ENCODE peak calls at places on chromosomes 13 and 19, in seven cellular contexts. One of them, this sample, is unnamed.

GRCh38 chr19:10363789-10364281 is 16.5 kb downstream of the TYK2 start:
- DNase-seq in GF-D8: no peak
- DNase-seq in astrocyte: peak
- DNase-seq in RWPE1: no peak
- DNase-seq in mesothelial cell of epicardium: no peak
- DNase-seq in NCI-H774: no peak
- DNase-seq in frontal cortex: no peak
- DNase-seq in this sample: peak

GRCh38 chr13:49933511-49933910 is 2.6 kb downstream of the SPRYD7 start:
- DNase-seq in GF-D8: no peak
- DNase-seq in astrocyte: peak
- DNase-seq in RWPE1: no peak
- DNase-seq in mesothelial cell of epicardium: no peak
- DNase-seq in NCI-H774: no peak
- DNase-seq in frontal cortex: no peak
- DNase-seq in this sample: no peak

GRCh38 chr19:49666120-49666444 is 349 bp downstream of the BCL2L12 start:
- DNase-seq in GF-D8: no peak
- DNase-seq in astrocyte: no peak
- DNase-seq in RWPE1: peak
- DNase-seq in mesothelial cell of epicardium: no peak
- DNase-seq in NCI-H774: no peak
- DNase-seq in frontal cortex: no peak
- DNase-seq in this sample: no peak

GRCh38 chr13:107364658-107365057 is 796.7 kb upstream of the ARGLU1 start:
- DNase-seq in GF-D8: no peak
- DNase-seq in astrocyte: no peak
- DNase-seq in RWPE1: no peak
- DNase-seq in mesothelial cell of epicardium: no peak
- DNase-seq in NCI-H774: no peak
- DNase-seq in frontal cortex: no peak
- DNase-seq in this sample: no peak

GRCh38 chr13:41595298-41595697 is 137.9 kb downstream of the RGCC start:
- DNase-seq in GF-D8: no peak
- DNase-seq in astrocyte: no peak
- DNase-seq in RWPE1: no peak
- DNase-seq in mesothelial cell of epicardium: no peak
- DNase-seq in NCI-H774: no peak
- DNase-seq in frontal cortex: no peak
- DNase-seq in this sample: no peak

GRCh38 chr19:682678-683320 is 6.6 kb downstream of the FSTL3 start:
- DNase-seq in GF-D8: no peak
- DNase-seq in astrocyte: no peak
- DNase-seq in RWPE1: no peak
- DNase-seq in mesothelial cell of epicardium: no peak
- DNase-seq in NCI-H774: no peak
- DNase-seq in frontal cortex: no peak
- DNase-seq in this sample: no peak

GRCh38 chr13:68439821-68440220 is 1209.7 kb upstream of the PCDH9 start:
- DNase-seq in GF-D8: no peak
- DNase-seq in astrocyte: peak
- DNase-seq in RWPE1: peak
- DNase-seq in mesothelial cell of epicardium: no peak
- DNase-seq in NCI-H774: no peak
- DNase-seq in frontal cortex: no peak
- DNase-seq in this sample: peak

GRCh38 chr13:60147361-60147760 is 16.4 kb downstream of the DIAPH3 start:
- DNase-seq in GF-D8: no peak
- DNase-seq in astrocyte: no peak
- DNase-seq in RWPE1: no peak
- DNase-seq in mesothelial cell of epicardium: no peak
- DNase-seq in NCI-H774: no peak
- DNase-seq in frontal cortex: no peak
- DNase-seq in this sample: no peak

GRCh38 chr13:47896546-47896945 is 104.5 kb downstream of the SUCLA2 start:
- DNase-seq in GF-D8: no peak
- DNase-seq in astrocyte: no peak
- DNase-seq in RWPE1: no peak
- DNase-seq in mesothelial cell of epicardium: no peak
- DNase-seq in NCI-H774: no peak
- DNase-seq in frontal cortex: no peak
- DNase-seq in this sample: no peak

GRCh38 chr13:42656136-42656535 is 82.2 kb downstream of the TNFSF11 start:
- DNase-seq in GF-D8: no peak
- DNase-seq in astrocyte: no peak
- DNase-seq in RWPE1: no peak
- DNase-seq in mesothelial cell of epicardium: no peak
- DNase-seq in NCI-H774: no peak
- DNase-seq in frontal cortex: no peak
- DNase-seq in this sample: no peak

GRCh38 chr13:85675508-85675907 is 123.7 kb downstream of the SLITRK6 start:
- DNase-seq in GF-D8: no peak
- DNase-seq in astrocyte: no peak
- DNase-seq in RWPE1: no peak
- DNase-seq in mesothelial cell of epicardium: no peak
- DNase-seq in NCI-H774: no peak
- DNase-seq in frontal cortex: no peak
- DNase-seq in this sample: no peak

GRCh38 chr19:53466726-53467125 is 807 bp upstream of the ZNF813 start:
- DNase-seq in GF-D8: no peak
- DNase-seq in astrocyte: no peak
- DNase-seq in RWPE1: no peak
- DNase-seq in mesothelial cell of epicardium: no peak
- DNase-seq in NCI-H774: no peak
- DNase-seq in frontal cortex: no peak
- DNase-seq in this sample: no peak

GRCh38 chr19:9535934-9536333 is 2.5 kb downstream of the ZNF426 start:
- DNase-seq in GF-D8: no peak
- DNase-seq in astrocyte: no peak
- DNase-seq in RWPE1: no peak
- DNase-seq in mesothelial cell of epicardium: no peak
- DNase-seq in NCI-H774: no peak
- DNase-seq in frontal cortex: no peak
- DNase-seq in this sample: no peak

GRCh38 chr13:63184693-63185092 is 1769.0 kb upstream of the PCDH20 start:
- DNase-seq in GF-D8: no peak
- DNase-seq in astrocyte: peak
- DNase-seq in RWPE1: peak
- DNase-seq in mesothelial cell of epicardium: no peak
- DNase-seq in NCI-H774: no peak
- DNase-seq in frontal cortex: no peak
- DNase-seq in this sample: no peak

GRCh38 chr19:37941820-37942515 is 35.0 kb downstream of the SIPA1L3 start:
- DNase-seq in GF-D8: no peak
- DNase-seq in astrocyte: no peak
- DNase-seq in RWPE1: no peak
- DNase-seq in mesothelial cell of epicardium: no peak
- DNase-seq in NCI-H774: no peak
- DNase-seq in frontal cortex: no peak
- DNase-seq in this sample: peak

GRCh38 chr19:18469245-18470107 is 31.5 kb upstream of the ISYNA1 start:
- DNase-seq in GF-D8: no peak
- DNase-seq in astrocyte: no peak
- DNase-seq in RWPE1: no peak
- DNase-seq in mesothelial cell of epicardium: no peak
- DNase-seq in NCI-H774: no peak
- DNase-seq in frontal cortex: peak
- DNase-seq in this sample: no peak

This sample was measured in PC-9.